ENCODE peak calls at places on chromosome 14, in four cellular contexts. One of them, this sample, is unnamed.

GRCh38 chr14:98803196-98803595 is 468.8 kb downstream of the BCL11B start:
- DNase-seq in caudate nucleus: no peak
- DNase-seq in cardiac septum: no peak
- DNase-seq in HT1080: peak
- DNase-seq in this sample: no peak

GRCh38 chr14:61298834-61299233 is 17.7 kb upstream of the TMEM30B start:
- DNase-seq in cardiac septum: no peak
- DNase-seq in caudate nucleus: no peak
- DNase-seq in HT1080: no peak
- DNase-seq in this sample: no peak

GRCh38 chr14:89566644-89567411 is 149.8 kb upstream of the FOXN3 start:
- DNase-seq in HT1080: no peak
- DNase-seq in cardiac septum: no peak
- DNase-seq in caudate nucleus: no peak
- DNase-seq in this sample: no peak

GRCh38 chr14:95523818-95524448 is 7.5 kb upstream of the SYNE3 start:
- DNase-seq in caudate nucleus: no peak
- DNase-seq in cardiac septum: no peak
- DNase-seq in HT1080: no peak
- DNase-seq in this sample: no peak

GRCh38 chr14:101070540-101071492 is 167.3 kb upstream of the RTL1 start:
- DNase-seq in cardiac septum: peak
- DNase-seq in HT1080: no peak
- DNase-seq in caudate nucleus: no peak
- DNase-seq in this sample: peak

GRCh38 chr14:104781271-104782077 is 14.1 kb downstream of the AKT1 start:
- DNase-seq in HT1080: no peak
- DNase-seq in cardiac septum: no peak
- DNase-seq in caudate nucleus: no peak
- DNase-seq in this sample: no peak

GRCh38 chr14:55512421-55512820 is 67.6 kb upstream of the KTN1 start:
- DNase-seq in HT1080: no peak
- DNase-seq in caudate nucleus: no peak
- DNase-seq in cardiac septum: no peak
- DNase-seq in this sample: no peak

GRCh38 chr14:24013654-24014514 is 25.2 kb downstream of the DHRS4L2 start:
- DNase-seq in cardiac septum: no peak
- DNase-seq in HT1080: peak
- DNase-seq in caudate nucleus: peak
- DNase-seq in this sample: no peak

GRCh38 chr14:105021656-105022275 is 883 bp upstream of the CDCA4 start:
- DNase-seq in cardiac septum: no peak
- DNase-seq in HT1080: peak
- DNase-seq in caudate nucleus: peak
- DNase-seq in this sample: no peak